ENCODE peak calls at places on chromosome 16, in six cellular contexts. T, C, I, Z, N and S are unnamed samples.
A peak's percentile ranks its signal among the peaks of the same experiment; 100 is the strongest.

GRCh38 chr16:49181812-49182211 is 99.8 kb downstream of the CBLN1 start:
- DNase-seq in T (no peak), C (no peak), I (no peak), Z (no peak), N (no peak), S (peak; percentile 57)

GRCh38 chr16:86887416-86887815 is 309.1 kb downstream of the FOXL1 start:
- DNase-seq in T (no peak), C (no peak), I (no peak), Z (no peak), N (no peak), S (no peak)

GRCh38 chr16:28067604-28068382 is 4.3 kb upstream of the GSG1L start:
- DNase-seq in T (no peak), C (no peak), I (no peak), Z (no peak), N (no peak), S (no peak)

GRCh38 chr16:70746040-70746707 is 54.8 kb downstream of the VAC14 start:
- DNase-seq in T (no peak), C (peak; percentile 51), I (no peak), Z (peak; percentile 36), N (peak; percentile 44), S (peak; percentile 67)

GRCh38 chr16:29900888-29901606 is 759 bp downstream of the ASPHD1 start:
- DNase-seq in T (peak; percentile 73), C (no peak), I (no peak), Z (no peak), N (no peak), S (no peak)

GRCh38 chr16:56190903-56191806 is at the start of gene GNAO1:
- DNase-seq in T (peak; percentile 93), C (no peak), I (peak; percentile 78), Z (peak; percentile 12), N (peak; percentile 81), S (peak; percentile 56)

GRCh38 chr16:72666267-72666666 is 381.7 kb downstream of the ZFHX3 start:
- DNase-seq in T (no peak), C (no peak), I (no peak), Z (no peak), N (peak; percentile 14), S (no peak)

GRCh38 chr16:57039148-57039812 is 49.9 kb downstream of the NLRC5 start:
- DNase-seq in T (no peak), C (no peak), I (no peak), Z (peak; percentile 23), N (no peak), S (peak; percentile 33)

GRCh38 chr16:19885456-19886060 is 910 bp upstream of the GPRC5B start:
- DNase-seq in T (peak; percentile 87), C (no peak), I (no peak), Z (peak; percentile 40), N (no peak), S (peak; percentile 9)

GRCh38 chr16:72517154-72517553 is 345.2 kb upstream of the PMFBP1 start:
- DNase-seq in T (no peak), C (no peak), I (no peak), Z (no peak), N (no peak), S (no peak)

GRCh38 chr16:75043175-75043937 is 44.5 kb downstream of the ZNRF1 start:
- DNase-seq in T (no peak), C (no peak), I (no peak), Z (peak; percentile 86), N (peak; percentile 92), S (no peak)

GRCh38 chr16:56258508-56259424 is 67.5 kb downstream of the GNAO1 start:
- DNase-seq in T (no peak), C (no peak), I (no peak), Z (no peak), N (no peak), S (no peak)

GRCh38 chr16:74749291-74750055 is 25.1 kb downstream of the FA2H start:
- DNase-seq in T (no peak), C (no peak), I (no peak), Z (no peak), N (no peak), S (no peak)

GRCh38 chr16:60230666-60231065 is 1496.5 kb upstream of the GOT2 start:
- DNase-seq in T (no peak), C (no peak), I (no peak), Z (no peak), N (no peak), S (no peak)

GRCh38 chr16:60225541-60225940 is 1491.4 kb upstream of the GOT2 start:
- DNase-seq in T (no peak), C (no peak), I (no peak), Z (no peak), N (no peak), S (no peak)
- TF ChIP-seq POLR2AphosphoS5 in T (no peak), C (no peak), I (no peak), Z (no peak), N (no peak), S (no peak)

GRCh38 chr16:3389663-3390338 is 11.0 kb downstream of the ZSCAN32 start:
- DNase-seq in T (no peak), C (no peak), I (no peak), Z (no peak), N (peak; percentile 41), S (no peak)

GRCh38 chr16:3383045-3383448 is 17.8 kb downstream of the ZSCAN32 start:
- DNase-seq in T (no peak), C (no peak), I (no peak), Z (no peak), N (no peak), S (no peak)

DNA sequence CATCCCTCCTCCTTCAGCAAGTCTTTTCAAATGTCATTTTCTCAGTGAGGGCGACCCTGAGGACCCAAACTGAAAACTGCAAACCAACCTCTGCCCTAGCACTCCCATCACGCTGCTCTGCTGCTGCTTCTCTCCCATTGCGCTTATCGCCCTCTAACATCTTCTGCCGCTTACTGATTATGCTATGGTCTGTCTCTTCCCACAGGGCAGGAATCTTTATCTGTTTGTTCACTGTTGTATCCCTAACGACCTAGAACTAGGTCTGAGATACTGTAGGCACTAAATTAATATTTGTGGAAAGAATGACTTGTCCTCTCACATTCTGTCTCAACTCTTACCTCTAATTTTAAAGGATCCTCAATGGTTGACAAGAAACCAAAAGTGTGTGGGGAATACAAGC is 12.5 kb downstream of the ZSCAN32 start:
- DNase-seq in T (no peak), C (no peak), I (no peak), Z (no peak), N (peak; percentile 84), S (no peak)
- H3K9me3 ChIP-seq in T (peaks cover 85% of the 10 kb centered on the region), C (peaks cover 14% of the 10 kb centered on the region), I (peaks cover 50% of the 10 kb centered on the region), Z (peaks cover 11% of the 10 kb centered on the region), N (peaks cover 29% of the 10 kb centered on the region), S (peaks cover 45% of the 10 kb centered on the region)

DNA sequence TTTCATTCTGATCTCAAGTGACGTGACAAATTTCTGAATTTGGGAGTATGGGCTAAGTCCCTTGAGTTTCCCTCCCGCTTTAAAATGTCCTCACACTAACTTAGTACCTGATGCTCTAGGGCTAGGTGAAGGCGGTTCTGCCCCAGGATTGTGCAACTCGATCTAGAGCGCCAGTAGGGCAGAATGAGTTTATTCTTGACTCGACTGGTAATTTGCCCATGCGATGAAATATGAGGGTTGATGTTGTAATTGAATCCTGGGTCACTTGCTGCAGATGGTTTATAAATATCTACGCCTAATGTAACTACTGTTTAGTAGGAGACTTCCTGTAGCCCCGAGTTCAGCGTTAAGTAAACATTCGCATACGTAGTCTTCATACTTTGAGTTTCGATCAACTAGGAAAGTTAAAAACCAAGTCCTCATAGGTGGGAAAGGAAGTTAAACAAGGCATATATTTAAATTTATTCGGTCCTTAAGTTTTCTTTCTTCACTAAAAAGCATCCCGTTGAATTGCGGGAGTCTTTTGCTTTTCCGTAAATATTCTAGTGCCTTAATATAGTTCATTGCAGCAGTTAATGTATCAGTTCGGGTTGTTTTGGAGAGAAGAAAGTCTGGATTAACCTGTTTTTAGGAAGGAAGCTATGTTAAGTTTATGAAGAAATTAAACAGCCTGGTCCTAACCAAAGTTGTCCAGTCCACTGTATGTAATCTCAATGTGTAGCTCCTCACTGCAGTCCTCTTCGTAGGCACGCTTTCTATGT is 1.6 kb downstream of the CTCF start:
- DNase-seq in T (no peak), C (no peak), I (no peak), Z (peak; percentile 60), N (peak; percentile 48), S (peak; percentile 57)
- TF ChIP-seq POLR2AphosphoS5 in T (peak; percentile 33), C (no peak), I (no peak), Z (no peak), N (no peak), S (peak; percentile 61)

DNA sequence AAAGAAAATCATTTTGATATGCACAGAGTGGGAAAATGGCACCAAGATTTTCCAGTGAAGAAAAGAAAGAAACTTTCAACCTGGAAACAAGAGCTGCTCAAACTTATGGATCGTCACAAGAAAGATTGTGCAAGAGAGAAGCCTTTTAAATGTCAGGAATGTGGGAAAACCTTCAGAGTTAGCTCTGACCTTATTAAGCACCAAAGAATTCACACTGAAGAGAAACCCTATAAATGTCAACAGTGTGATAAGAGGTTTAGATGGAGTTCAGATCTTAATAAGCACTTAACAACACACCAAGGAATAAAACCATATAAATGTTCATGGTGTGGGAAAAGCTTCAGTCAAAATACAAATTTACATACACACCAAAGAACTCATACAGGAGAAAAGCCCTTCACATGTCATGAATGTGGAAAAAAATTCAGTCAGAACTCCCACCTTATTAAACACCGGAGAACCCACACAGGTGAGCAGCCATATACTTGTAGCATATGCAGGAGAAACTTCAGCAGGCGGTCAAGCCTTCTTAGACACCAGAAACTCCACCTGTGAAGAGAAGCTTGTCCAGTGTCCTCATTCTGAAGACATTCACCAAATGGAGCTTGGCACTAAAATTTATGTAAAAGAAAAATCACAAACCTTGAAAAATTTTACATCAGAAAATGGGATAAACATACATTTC is 12.2 kb downstream of the ZNF75A start:
- DNase-seq in T (no peak), C (no peak), I (no peak), Z (peak; percentile 29), N (no peak), S (no peak)
- H3K9me3 ChIP-seq in T (peaks cover 99% of the 10 kb centered on the region), C (peaks cover 34% of the 10 kb centered on the region), I (peaks cover 87% of the 10 kb centered on the region), Z (peaks cover 28% of the 10 kb centered on the region), N (peaks cover 23% of the 10 kb centered on the region), S (peaks cover 90% of the 10 kb centered on the region)

DNA sequence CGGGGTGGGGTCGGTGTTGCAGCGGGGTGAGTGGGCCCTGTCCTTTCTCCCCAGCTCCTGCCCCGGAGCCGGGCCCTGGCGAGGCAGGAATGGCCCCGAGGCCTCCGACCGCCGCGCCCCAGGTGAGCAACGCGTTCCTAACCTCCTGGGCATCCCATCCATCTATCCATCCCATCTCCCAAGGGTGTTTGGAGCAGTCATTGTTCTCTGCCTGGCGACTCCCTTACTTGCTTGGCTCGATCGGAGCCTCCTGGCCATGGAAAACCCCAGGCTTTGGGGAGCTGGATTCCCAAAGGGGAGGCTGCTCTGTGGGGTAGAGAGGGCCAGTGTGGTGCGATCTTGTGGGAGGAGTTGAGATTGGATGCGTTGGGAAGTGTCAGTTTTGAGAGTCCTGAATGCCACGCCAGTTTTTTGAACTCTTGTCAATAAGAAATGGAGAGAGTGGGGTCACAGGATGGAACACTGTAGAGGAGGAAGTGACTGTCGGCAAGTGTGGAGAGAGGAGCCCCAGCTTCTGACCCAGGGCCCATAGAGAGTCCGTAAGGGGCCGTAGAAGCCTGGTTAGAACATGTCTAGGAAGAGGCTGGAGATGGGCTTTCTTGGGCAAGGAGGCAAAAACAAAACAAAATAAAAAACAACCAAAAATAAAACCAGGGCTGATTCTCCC is 746 bp downstream of the ZFP90 start:
- DNase-seq in T (no peak), C (no peak), I (no peak), Z (peak; percentile 19), N (no peak), S (no peak)
- TF ChIP-seq POLR2AphosphoS5 in T (no peak), C (no peak), I (no peak), Z (no peak), N (no peak), S (no peak)

GRCh38 chr16:34758835-34759234 is 1299.4 kb downstream of the TP53TG3F start:
- DNase-seq in T (no peak), C (no peak), I (no peak), Z (no peak), N (no peak), S (no peak)
- H3K9me3 ChIP-seq in T (peaks cover 67% of the 10 kb centered on the region), C (peaks cover 38% of the 10 kb centered on the region), I (peaks cover 49% of the 10 kb centered on the region), Z (peaks cover 22% of the 10 kb centered on the region), N (no peaks in the 10 kb centered on the region), S (peaks cover 5% of the 10 kb centered on the region)

GRCh38 chr16:63050391-63050790 is 1014.2 kb upstream of the CDH8 start:
- DNase-seq in T (no peak), C (no peak), I (no peak), Z (no peak), N (no peak), S (no peak)
- TF ChIP-seq POLR2AphosphoS5 in T (no peak), C (no peak), I (no peak), Z (no peak), N (no peak), S (no peak)